ENCODE peak calls at places on chromosomes 6 and 20, in five cellular contexts. One of them, this sample, is unnamed.

GRCh38 chr6:31350551-31350950 is 6.4 kb downstream of the HLA-B start:
- DNase-seq in Right ventricle myocardium superior: no peak
- DNase-seq in heart left ventricle: no peak
- DNase-seq in heart right ventricle: no peak
- DNase-seq in amniotic stem cell: no peak
- DNase-seq in this sample: no peak

GRCh38 chr6:154874684-154875594 is 120.2 kb upstream of the TIAM2 start:
- DNase-seq in Right ventricle myocardium superior: no peak
- DNase-seq in heart left ventricle: no peak
- DNase-seq in heart right ventricle: no peak
- DNase-seq in amniotic stem cell: no peak
- DNase-seq in this sample: peak

GRCh38 chr20:1185781-1186334 is 1.1 kb upstream of the TMEM74B start:
- DNase-seq in Right ventricle myocardium superior: peak
- DNase-seq in heart left ventricle: peak
- DNase-seq in heart right ventricle: peak
- DNase-seq in amniotic stem cell: no peak
- DNase-seq in this sample: peak

GRCh38 chr6:159692303-159693127 is 526 bp downstream of the SOD2 start:
- DNase-seq in Right ventricle myocardium superior: peak
- DNase-seq in heart left ventricle: peak
- DNase-seq in heart right ventricle: peak
- DNase-seq in amniotic stem cell: no peak
- DNase-seq in this sample: no peak

GRCh38 chr6:167027308-167027707 is 28.1 kb downstream of the CEP43 start:
- DNase-seq in Right ventricle myocardium superior: no peak
- DNase-seq in heart left ventricle: no peak
- DNase-seq in heart right ventricle: no peak
- DNase-seq in amniotic stem cell: no peak
- DNase-seq in this sample: no peak

GRCh38 chr6:161837854-161838253 is 564.0 kb upstream of the AGPAT4 start:
- DNase-seq in Right ventricle myocardium superior: no peak
- DNase-seq in heart left ventricle: no peak
- DNase-seq in heart right ventricle: no peak
- DNase-seq in amniotic stem cell: no peak
- DNase-seq in this sample: no peak

GRCh38 chr20:10077081-10077471 is 42.3 kb downstream of the ANKEF1 start:
- DNase-seq in Right ventricle myocardium superior: no peak
- DNase-seq in heart left ventricle: no peak
- DNase-seq in heart right ventricle: no peak
- DNase-seq in amniotic stem cell: no peak
- DNase-seq in this sample: no peak

GRCh38 chr6:57262491-57262890 is 40.4 kb upstream of the RAB23 start:
- DNase-seq in Right ventricle myocardium superior: peak
- DNase-seq in heart left ventricle: peak
- DNase-seq in heart right ventricle: peak
- DNase-seq in amniotic stem cell: no peak
- DNase-seq in this sample: peak

GRCh38 chr20:23255658-23256385 is 94.8 kb upstream of the NXT1 start:
- DNase-seq in Right ventricle myocardium superior: no peak
- DNase-seq in heart left ventricle: no peak
- DNase-seq in heart right ventricle: no peak
- DNase-seq in amniotic stem cell: no peak
- DNase-seq in this sample: peak

GRCh38 chr6:82506526-82506925 is 142.9 kb downstream of the TPBG start:
- DNase-seq in Right ventricle myocardium superior: no peak
- DNase-seq in heart left ventricle: no peak
- DNase-seq in heart right ventricle: no peak
- DNase-seq in amniotic stem cell: no peak
- DNase-seq in this sample: peak

GRCh38 chr6:139115980-139116758 is 18.7 kb upstream of the HECA start:
- DNase-seq in Right ventricle myocardium superior: no peak
- DNase-seq in heart left ventricle: no peak
- DNase-seq in heart right ventricle: no peak
- DNase-seq in amniotic stem cell: no peak
- DNase-seq in this sample: no peak

GRCh38 chr20:31720486-31721407 is 1.9 kb downstream of the BCL2L1 start:
- DNase-seq in Right ventricle myocardium superior: no peak
- DNase-seq in heart left ventricle: no peak
- DNase-seq in heart right ventricle: no peak
- DNase-seq in amniotic stem cell: no peak
- DNase-seq in this sample: peak

GRCh38 chr20:3273371-3273770 is 34.4 kb upstream of the SLC4A11 start:
- DNase-seq in Right ventricle myocardium superior: no peak
- DNase-seq in heart left ventricle: no peak
- DNase-seq in heart right ventricle: no peak
- DNase-seq in amniotic stem cell: no peak
- DNase-seq in this sample: no peak

GRCh38 chr6:14129572-14129971 is 12.0 kb downstream of the CD83 start:
- DNase-seq in Right ventricle myocardium superior: peak
- DNase-seq in heart left ventricle: peak
- DNase-seq in heart right ventricle: peak
- DNase-seq in amniotic stem cell: peak
- DNase-seq in this sample: peak

GRCh38 chr6:22442826-22443225 is 126.5 kb upstream of the HDGFL1 start:
- DNase-seq in Right ventricle myocardium superior: no peak
- DNase-seq in heart left ventricle: no peak
- DNase-seq in heart right ventricle: no peak
- DNase-seq in amniotic stem cell: no peak
- DNase-seq in this sample: no peak

GRCh38 chr6:166618866-166619761 is 7.9 kb downstream of the RPS6KA2 start:
- DNase-seq in Right ventricle myocardium superior: no peak
- DNase-seq in heart left ventricle: no peak
- DNase-seq in heart right ventricle: no peak
- DNase-seq in amniotic stem cell: peak
- DNase-seq in this sample: peak

GRCh38 chr20:39823239-39823638 is 861.1 kb downstream of the DHX35 start:
- DNase-seq in Right ventricle myocardium superior: no peak
- DNase-seq in heart left ventricle: peak
- DNase-seq in heart right ventricle: no peak
- DNase-seq in amniotic stem cell: no peak
- DNase-seq in this sample: peak

GRCh38 chr20:47066484-47067270 is 172.0 kb downstream of the EYA2 start:
- DNase-seq in Right ventricle myocardium superior: no peak
- DNase-seq in heart left ventricle: no peak
- DNase-seq in heart right ventricle: no peak
- DNase-seq in amniotic stem cell: no peak
- DNase-seq in this sample: peak

This sample was measured in foreskin fibroblast.